ENCODE peak calls at places on chromosome 22, in six cellular contexts. K is Panc1, Z is heart right ventricle, M is heart left ventricle, F is psoas muscle, A is transverse colon. H is an unnamed sample. For H3K4me1, the result is how much of the 10 kb centered on the place peaks cover.

GRCh38 chr22:16828876-16829275 is 3.7 kb upstream of the XKR3 start:
- DNase-seq in Z (no peak), M (no peak), F (no peak), K (no peak), A (no peak), H (no peak)

GRCh38 chr22:49850959-49851815 is 2.5 kb upstream of the ZBED4 start:
- DNase-seq in Z (no peak), K (no peak), F (no peak), A (no peak), M (no peak), H (no peak)

GRCh38 chr22:44211256-44211945 is 30.7 kb downstream of the PARVG start:
- DNase-seq in F (no peak), M (no peak), Z (no peak), A (peak), K (no peak), H (no peak)

GRCh38 chr22:35971418-35972119 is 57.1 kb downstream of the RBFOX2 start:
- DNase-seq in M (peak), F (no peak), K (no peak), Z (peak), A (no peak), H (no peak)

GRCh38 chr22:21677606-21678443 is 12.0 kb downstream of the PPIL2 start:
- DNase-seq in M (no peak), A (no peak), F (no peak), Z (no peak), K (no peak), H (no peak)

GRCh38 chr22:49784630-49784971 is 43.1 kb downstream of the BRD1 start:
- DNase-seq in F (no peak), M (no peak), K (no peak), Z (no peak), A (no peak), H (peak)

GRCh38 chr22:25564320-25564978 is at the start of gene GRK3:
- DNase-seq in K (no peak), M (peak), Z (peak), F (peak), A (peak), H (peak)

GRCh38 chr22:45087802-45088201 is 75.9 kb upstream of the NUP50 start:
- DNase-seq in K (no peak), M (no peak), A (no peak), F (no peak), Z (no peak), H (no peak)

GRCh38 chr22:30304495-30305244 is 15.4 kb upstream of the CASTOR1 start:
- DNase-seq in M (no peak), A (peak), K (no peak), F (no peak), Z (no peak), H (no peak)

DNA sequence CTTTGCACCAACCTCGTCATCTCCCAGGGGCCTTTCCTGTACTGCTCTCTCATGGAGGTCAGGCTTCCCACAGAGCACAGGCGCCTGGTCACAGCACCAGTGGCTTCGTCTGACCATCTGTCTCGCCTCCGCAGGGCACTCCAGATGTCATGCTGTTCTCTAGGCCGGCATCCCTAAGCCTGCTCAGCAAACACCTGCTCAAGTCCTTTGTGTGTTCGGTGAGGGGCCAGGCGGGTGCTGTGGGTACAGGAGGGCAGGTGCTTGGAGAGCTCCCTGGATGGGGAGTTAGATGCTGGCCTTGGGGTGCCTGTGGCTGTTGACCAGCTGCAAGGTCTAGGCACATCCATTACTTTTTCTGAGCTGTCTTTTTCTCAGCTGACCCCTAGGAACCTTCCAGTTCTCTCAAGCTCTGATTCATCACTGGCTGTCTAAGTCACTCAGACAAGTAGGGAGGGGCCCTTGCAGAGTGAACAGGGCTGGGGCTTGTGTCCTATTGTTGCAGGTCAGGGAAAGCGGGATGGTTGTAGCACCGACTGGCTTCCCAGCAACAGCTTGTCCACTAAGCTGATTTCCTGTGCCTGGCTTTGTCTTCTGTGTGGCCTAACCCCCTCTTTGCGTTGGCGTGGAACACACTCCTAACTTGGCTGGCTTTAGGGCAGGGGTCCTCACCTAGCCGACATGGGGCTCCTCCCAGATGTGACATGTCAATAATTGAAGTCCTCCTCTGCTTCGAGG is 9.2 kb downstream of the CLDN5 start:
- DNase-seq in A (no peak), M (no peak), K (no peak), F (no peak), Z (no peak), H (no peak)
- H3K4me3 ChIP-seq in A (no peak), M (no peak), K (no peak), F (no peak), Z (no peak), H (no peak)

DNA sequence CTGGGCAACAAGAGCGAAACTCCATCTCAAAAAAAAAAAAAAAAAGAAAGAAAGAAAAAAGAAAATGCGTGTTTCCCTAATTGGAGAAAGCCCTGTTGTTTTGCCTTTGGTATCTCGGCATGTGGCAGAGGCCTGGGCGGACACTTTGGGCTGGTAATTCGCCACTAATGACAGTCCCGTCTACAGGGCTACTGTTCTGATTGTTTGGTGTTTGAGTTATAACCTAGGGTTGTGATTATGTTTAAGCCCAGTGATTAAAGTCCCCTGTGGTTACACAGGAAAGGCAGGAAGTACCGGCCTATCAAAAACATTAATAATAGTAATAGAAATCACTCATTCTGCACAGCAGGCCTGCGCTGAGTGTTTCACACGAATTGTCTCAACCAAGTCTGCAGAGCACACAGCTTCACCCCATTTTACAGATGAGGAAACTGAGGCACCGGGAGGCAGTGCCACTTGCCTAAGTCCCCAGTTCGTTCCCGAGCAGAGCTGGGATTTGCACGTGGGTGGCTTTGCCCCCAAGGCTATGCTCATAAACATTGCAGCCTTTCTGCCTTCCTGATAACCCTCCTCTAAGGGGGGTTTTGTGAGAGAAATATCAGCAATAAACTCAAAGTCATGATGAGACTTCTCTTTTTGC is 39.1 kb upstream of the GRAMD4 start:
- DNase-seq in M (no peak), K (no peak), A (no peak), F (peak), Z (no peak), H (no peak)
- H3K4me1 ChIP-seq in M (half or more), K (under half), A (half or more), F (half or more), Z (half or more), H (under half)

GRCh38 chr22:48080304-48081165 is 1318.1 kb downstream of the TBC1D22A start:
- DNase-seq in Z (no peak), A (no peak), K (no peak), M (no peak), F (no peak), H (no peak)

GRCh38 chr22:48082284-48082683 is 1319.8 kb downstream of the TBC1D22A start:
- DNase-seq in F (no peak), M (no peak), K (no peak), Z (no peak), A (no peak), H (no peak)

GRCh38 chr22:48079505-48080295 is 1317.2 kb downstream of the TBC1D22A start:
- DNase-seq in Z (no peak), A (no peak), K (no peak), F (no peak), M (no peak), H (no peak)

GRCh38 chr22:48083502-48083901 is 1321.1 kb downstream of the TBC1D22A start:
- DNase-seq in A (no peak), K (no peak), M (no peak), F (no peak), Z (no peak), H (no peak)

DNA sequence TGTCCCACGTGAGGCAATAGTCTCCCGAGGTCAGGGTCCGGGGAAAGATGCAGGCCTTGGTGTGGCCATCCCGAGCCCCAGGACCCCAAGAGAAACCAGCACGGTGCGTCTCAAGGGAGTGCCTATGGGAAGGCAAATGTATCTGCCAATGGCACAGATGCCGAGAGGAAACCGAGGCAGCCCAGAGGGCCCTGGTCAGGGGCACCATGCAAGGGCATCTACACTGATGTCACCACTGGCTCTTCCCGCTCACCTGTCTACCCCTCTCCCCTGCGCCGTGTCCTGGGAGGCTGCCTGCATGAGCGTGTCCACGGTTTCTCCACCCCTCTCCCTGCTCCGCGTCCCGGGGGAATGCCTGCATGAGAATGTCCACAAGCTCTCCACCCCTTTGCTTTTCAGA is 1318.8 kb downstream of the TBC1D22A start:
- DNase-seq in A (no peak), M (no peak), K (no peak), Z (no peak), F (no peak), H (no peak)
- H3K4me3 ChIP-seq in A (no peak), M (no peak), K (no peak), Z (no peak), F (no peak), H (no peak)

GRCh38 chr22:40196628-40197027 is 18.9 kb downstream of the TNRC6B start:
- DNase-seq in A (no peak), Z (no peak), K (no peak), M (no peak), F (no peak), H (no peak)
- H3K4me1 ChIP-seq in A (under half), Z (half or more), K (under half), M (under half), F (half or more), H (half or more)

DNA sequence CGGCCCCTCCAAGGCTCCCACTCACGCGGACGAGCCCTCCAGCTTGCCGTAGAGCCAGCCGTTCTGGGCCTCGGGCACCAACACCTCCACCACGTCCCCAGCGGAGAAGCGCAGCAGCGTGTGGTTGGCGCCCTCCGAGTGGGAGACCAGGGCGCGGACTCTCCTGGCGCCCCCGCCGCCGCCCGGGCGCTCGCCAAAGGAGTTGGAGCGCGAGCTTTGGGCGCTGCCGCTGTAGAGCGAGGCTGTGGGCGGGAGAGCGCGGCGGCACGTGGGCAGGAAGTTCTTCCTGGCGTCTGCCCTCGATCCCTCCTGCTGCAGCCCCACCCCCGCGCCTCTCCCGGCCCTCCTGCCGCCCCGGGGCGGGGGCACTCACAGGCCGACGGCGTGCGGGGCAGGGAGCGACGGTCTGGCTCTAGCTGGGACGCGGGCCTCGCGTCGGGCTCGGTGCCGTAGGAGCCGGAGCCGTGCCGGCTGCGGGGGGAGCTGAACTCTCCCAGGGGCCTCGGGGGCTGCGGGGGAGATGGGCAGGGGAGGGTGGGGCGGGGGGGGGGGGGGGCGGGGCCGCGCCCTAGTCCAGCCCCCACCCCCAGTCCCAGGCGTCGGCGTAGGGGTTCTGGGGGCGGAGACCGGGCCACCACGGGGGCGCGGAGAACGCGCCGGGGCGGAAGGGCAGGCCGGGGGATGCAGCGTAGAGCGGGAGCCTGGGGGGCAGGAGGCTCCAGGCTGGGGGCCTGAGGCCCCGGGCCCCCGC is 4.9 kb upstream of the SLC16A8 start:
- DNase-seq in M (no peak), A (no peak), F (no peak), Z (no peak), K (no peak), H (peak)
- H3K4me3 ChIP-seq in M (no peak), A (no peak), F (peak), Z (no peak), K (no peak), H (peak)

DNA sequence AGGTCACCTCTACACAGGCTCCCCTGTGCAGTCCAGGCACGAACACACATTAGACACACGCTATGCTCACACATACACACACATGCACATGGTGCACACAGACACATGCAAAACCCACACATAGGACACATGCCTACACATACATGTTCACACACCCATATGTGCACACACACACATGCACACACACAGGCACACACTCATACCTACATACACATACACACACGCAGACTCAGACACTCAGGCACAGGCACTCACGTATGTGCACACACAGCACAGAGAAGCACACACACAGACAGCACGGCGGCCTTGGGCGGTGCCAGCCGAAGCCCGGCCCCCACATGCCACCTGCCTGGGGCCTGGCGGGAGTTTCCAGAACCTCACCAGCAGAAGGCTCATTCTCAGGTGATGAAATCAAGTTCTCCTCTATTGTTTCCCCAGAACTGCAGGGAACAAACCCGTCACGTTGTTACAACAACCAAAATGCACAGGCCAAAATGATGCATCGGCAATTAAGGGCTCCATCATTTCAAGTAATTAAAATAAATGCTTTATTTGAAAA is 31.0 kb downstream of the GNB1L start:
- DNase-seq in M (no peak), F (no peak), K (no peak), Z (no peak), A (no peak), H (peak)
- H3K4me1 ChIP-seq in M (under half), F (under half), K (under half), Z (under half), A (under half), H (under half)

GRCh38 chr22:33272866-33273265 is 214.7 kb upstream of the SYN3 start:
- DNase-seq in Z (no peak), A (no peak), K (no peak), F (no peak), M (no peak), H (no peak)

GRCh38 chr22:33272180-33272579 is 214.0 kb upstream of the SYN3 start:
- DNase-seq in Z (no peak), M (no peak), A (no peak), K (no peak), F (no peak), H (no peak)

GRCh38 chr22:33274214-33274828 is 216.1 kb upstream of the SYN3 start:
- DNase-seq in K (peak), M (no peak), F (no peak), Z (no peak), A (peak), H (no peak)

GRCh38 chr22:33271390-33272161 is 213.4 kb upstream of the SYN3 start:
- DNase-seq in K (no peak), M (peak), A (peak), F (peak), Z (peak), H (no peak)

DNA sequence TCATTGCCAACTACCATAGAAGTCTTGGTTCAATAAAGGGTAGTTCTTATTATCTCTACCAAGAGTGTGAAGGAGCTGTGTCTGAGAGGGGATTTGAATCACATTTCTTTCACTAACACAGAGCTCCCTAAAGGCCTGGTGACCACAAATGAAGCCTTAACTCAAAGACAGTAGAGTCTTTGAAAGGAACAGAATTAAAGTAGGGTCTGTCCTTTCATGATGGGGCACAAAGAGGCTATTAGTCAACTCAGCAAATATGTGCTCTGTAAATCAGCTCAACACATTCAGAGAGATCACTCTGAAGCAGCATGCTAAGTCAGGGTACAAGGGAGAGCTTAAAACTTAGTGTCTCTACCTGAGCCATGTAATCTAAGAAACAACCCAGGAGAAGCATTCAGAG is 212.4 kb upstream of the SYN3 start:
- DNase-seq in F (no peak), A (no peak), Z (no peak), K (no peak), M (no peak), H (no peak)
- H3K4me3 ChIP-seq in F (no peak), A (no peak), Z (no peak), K (no peak), M (no peak), H (no peak)

GRCh38 chr22:23759566-23759965 is 3.2 kb upstream of the C22orf15 start:
- DNase-seq in M (no peak), K (no peak), A (no peak), F (no peak), Z (no peak), H (no peak)

GRCh38 chr22:23764931-23765881 is 2.4 kb downstream of the C22orf15 start:
- DNase-seq in Z (no peak), M (no peak), K (no peak), A (no peak), F (peak), H (no peak)

GRCh38 chr22:23760056-23760455 is 2.7 kb upstream of the C22orf15 start:
- DNase-seq in M (no peak), A (no peak), K (no peak), Z (no peak), F (no peak), H (no peak)

GRCh38 chr22:23763579-23764331 is 965 bp downstream of the C22orf15 start:
- DNase-seq in Z (no peak), A (no peak), K (no peak), F (peak), M (no peak), H (peak)

DNA sequence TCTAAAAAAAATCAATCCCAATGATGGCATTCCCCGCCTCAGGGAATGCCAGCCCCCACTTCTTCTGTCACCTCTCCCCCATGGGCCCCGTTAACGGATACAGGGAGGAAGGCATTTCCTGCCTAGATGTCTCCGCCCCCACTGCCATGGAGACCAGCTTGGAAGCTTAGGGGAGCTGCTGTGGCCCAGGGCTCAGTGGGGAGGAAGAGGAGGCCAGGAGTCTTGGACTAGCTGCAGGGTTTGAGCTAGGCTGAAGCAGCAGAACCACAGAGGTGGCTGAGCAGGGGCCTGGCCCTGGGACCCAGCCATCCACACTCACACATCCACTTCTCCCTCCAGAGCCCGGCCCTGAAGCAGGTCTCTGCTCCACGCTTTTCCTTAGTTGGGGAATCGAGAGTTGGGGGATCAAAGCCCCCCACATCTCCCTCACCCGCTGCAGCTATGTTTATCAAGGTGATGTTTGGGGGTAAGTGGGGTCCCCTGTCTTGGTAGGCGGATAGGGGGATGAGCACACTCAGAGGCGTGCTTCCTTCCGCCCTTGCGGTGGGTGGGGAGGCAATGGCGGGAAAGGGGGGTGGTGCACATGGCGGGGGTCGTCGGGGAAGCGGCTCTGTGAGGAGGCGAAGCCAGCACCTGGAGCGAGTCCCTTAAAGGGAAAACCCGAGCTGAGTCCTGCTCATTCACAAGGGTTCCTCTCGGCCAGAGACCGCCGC is at the start of gene C22orf15:
- DNase-seq in A (no peak), F (peak), K (no peak), Z (no peak), M (no peak), H (no peak)
- H3K4me1 ChIP-seq in A (under half), F (under half), K (under half), Z (under half), M (under half), H (under half)